ENCODE peak calls at places on chromosomes 1 and 21, in five cellular contexts. C, R, F, X and Y are unnamed samples.

GRCh38 chr1:31663622-31664452 is 19.2 kb upstream of the PEF1 start:
- DNase-seq in X (peak; percentile 83), C (peak; percentile 82), R (peak; percentile 48), F (peak; percentile 40), Y (peak; percentile 33)

GRCh38 chr1:79859212-79859948 is 852.9 kb upstream of the ADGRL4 start:
- DNase-seq in R (peak; percentile 97), X (no peak), F (no peak), C (no peak), Y (no peak)

GRCh38 chr1:225691861-225692516 is 39.1 kb upstream of the ENAH start:
- DNase-seq in C (no peak), R (no peak), X (no peak), F (no peak), Y (no peak)

GRCh38 chr1:23661887-23662286 is 29.7 kb upstream of the RPL11 start:
- DNase-seq in F (no peak), R (no peak), C (no peak), X (no peak), Y (no peak)

GRCh38 chr1:93661829-93662474 is 19.7 kb downstream of the BCAR3 start:
- DNase-seq in X (no peak), C (no peak), R (peak; percentile 63), F (no peak), Y (no peak)

GRCh38 chr1:24923485-24924113 is 6.5 kb downstream of the RUNX3 start:
- DNase-seq in X (no peak), C (no peak), R (no peak), F (no peak), Y (no peak)

GRCh38 chr1:230459463-230459862 is 33.3 kb upstream of the PGBD5 start:
- DNase-seq in C (no peak), X (no peak), R (no peak), F (no peak), Y (no peak)

GRCh38 chr1:54559771-54560231 is 11.8 kb downstream of the ACOT11 start:
- DNase-seq in R (no peak), X (peak; percentile 56), C (no peak), F (no peak), Y (no peak)

GRCh38 chr1:247531937-247532336 is 4.3 kb downstream of the OR2C3 start:
- DNase-seq in R (no peak), X (no peak), F (no peak), C (peak; percentile 7), Y (no peak)
- TF ChIP-seq CTCF in R (no peak), X (no peak), F (no peak), C (peak; percentile 54), Y (no peak)

DNA sequence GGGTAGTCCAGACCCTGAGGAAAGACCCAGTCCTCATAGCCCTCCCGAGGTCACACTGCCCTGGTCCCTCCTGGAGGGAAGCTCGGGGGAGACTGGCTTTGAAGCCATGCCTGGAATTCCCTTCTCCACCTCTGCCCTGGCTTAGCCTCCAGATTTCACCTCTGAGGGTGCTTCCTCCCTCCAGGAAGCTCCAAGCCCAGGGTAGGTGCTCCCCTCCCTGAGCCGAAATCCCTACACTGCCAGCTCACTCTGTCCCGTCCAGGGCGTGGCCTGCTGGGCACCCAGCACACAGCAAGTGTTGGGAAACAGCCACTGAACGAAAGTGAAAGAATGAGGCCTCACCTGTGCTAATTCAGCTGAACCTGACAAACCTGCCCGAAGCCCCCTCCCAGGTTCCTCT is 6.0 kb upstream of the TNFRSF25 start:
- DNase-seq in R (no peak), F (peak; percentile 43), C (no peak), X (no peak), Y (peak; percentile 35)
- TF ChIP-seq POLR2AphosphoS5 in R (no peak), F (no peak), C (no peak), X (no peak), Y (peak; percentile 30)

GRCh38 chr1:98260839-98261238 is 340.0 kb upstream of the DPYD start:
- DNase-seq in X (no peak), R (peak; percentile 12), C (peak; percentile 46), F (no peak), Y (no peak)
- TF ChIP-seq CTCF in X (no peak), R (no peak), C (peak; percentile 50), F (no peak), Y (no peak)

GRCh38 chr1:17527036-17527914 is 12.2 kb upstream of the ARHGEF10L start:
- DNase-seq in X (no peak), F (no peak), R (no peak), C (no peak), Y (peak; percentile 43)
- TF ChIP-seq POLR2AphosphoS5 in X (no peak), F (no peak), R (no peak), C (no peak), Y (peak; percentile 69)

GRCh38 chr1:232386294-232386693 is 243.6 kb downstream of the SIPA1L2 start:
- DNase-seq in F (no peak), X (no peak), R (no peak), C (no peak), Y (no peak)

GRCh38 chr1:232389744-232390143 is 240.2 kb downstream of the SIPA1L2 start:
- DNase-seq in F (no peak), C (no peak), X (no peak), R (no peak), Y (no peak)

GRCh38 chr1:232386721-232387510 is 243.0 kb downstream of the SIPA1L2 start:
- DNase-seq in X (no peak), R (no peak), F (no peak), C (no peak), Y (no peak)

GRCh38 chr1:232385221-232385620 is 244.7 kb downstream of the SIPA1L2 start:
- DNase-seq in X (no peak), C (no peak), F (no peak), R (no peak), Y (no peak)

DNA sequence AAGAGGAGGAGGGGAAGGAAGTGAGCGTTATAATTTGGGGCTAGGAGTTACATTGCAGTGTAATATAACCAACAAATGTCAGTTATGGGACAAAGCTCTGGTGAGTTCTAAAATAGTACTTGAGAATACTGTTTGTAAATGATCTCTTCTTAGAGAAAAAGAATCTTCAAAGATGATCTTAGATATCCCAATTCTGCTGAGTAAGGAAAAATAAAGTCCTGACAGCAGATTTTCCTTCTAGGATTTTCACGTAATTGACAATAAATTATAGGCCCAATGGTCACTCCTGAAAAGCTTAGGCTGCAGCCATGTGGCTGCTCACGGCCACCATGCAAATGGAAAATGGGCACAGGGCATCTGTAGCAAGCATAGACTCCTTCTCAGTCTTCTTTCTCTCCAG is 241.6 kb downstream of the SIPA1L2 start:
- DNase-seq in R (no peak), C (no peak), X (no peak), F (no peak), Y (no peak)
- TF ChIP-seq CTCF in R (no peak), C (no peak), X (no peak), F (no peak), Y (no peak)

GRCh38 chr21:19109694-19110093 is 706.1 kb upstream of the TMPRSS15 start:
- DNase-seq in C (peak; percentile 5), R (no peak), X (no peak), F (no peak), Y (no peak)
- TF ChIP-seq POLR2AphosphoS5 in C (no peak), R (no peak), X (no peak), F (no peak), Y (no peak)

DNA sequence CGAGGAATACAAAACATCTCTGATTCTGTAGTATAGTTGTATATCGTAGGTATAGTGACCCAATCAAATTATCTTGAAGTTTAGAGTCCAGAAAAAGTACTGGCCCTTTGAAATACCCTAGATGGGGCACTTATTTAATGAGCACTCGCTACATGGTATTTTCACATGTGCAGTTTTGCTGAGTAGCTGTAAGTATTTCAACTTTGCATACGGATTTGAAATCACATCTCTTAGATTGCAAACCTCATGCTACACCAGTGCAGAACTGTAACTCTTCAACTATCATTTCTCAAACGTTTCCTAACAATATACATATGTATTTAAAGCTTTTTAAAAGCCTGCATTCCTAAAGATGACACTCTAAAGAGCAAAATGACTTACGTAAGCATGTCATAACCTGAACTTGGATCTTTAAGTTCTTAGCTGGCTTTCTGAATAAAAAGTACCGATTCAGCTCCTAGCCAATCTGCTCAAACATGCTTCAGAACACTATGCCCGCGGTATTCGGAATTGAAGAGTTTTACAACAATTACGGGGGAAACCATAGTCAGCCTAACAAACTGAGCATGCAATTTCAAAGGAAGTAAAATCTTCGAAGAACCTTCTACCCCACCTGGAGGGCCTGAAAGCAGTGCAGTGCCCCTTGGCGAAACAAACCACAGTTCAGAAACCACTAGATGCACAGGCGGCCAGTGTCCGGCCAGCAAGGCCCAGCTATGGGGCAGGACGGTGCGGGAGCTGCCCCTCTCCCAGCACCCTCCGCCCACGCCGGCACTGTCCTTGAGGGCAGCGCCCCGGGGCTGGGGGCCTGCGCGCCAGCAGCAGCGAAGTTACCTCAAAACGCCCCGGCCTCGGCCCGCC is 878 bp downstream of the FH start:
- DNase-seq in X (no peak), F (no peak), C (no peak), R (peak; percentile 47), Y (no peak)
- TF ChIP-seq CTCF in X (no peak), F (no peak), C (no peak), R (no peak), Y (no peak)